ENCODE peak calls at places on chromosomes 6 and 20, in five cellular contexts. One of them, this sample, is unnamed.

GRCh38 chr6:12009904-12010634 is 2.0 kb upstream of the HIVEP1 start:
- DNase-seq in EL: peak; percentile 32
- DNase-seq in transverse colon: no peak
- DNase-seq in fibroblast of lung: peak; percentile 54
- DNase-seq in NCI-H510A treated with DMSO at 0.1 percent for 48 hours: no peak
- DNase-seq in this sample: no peak

GRCh38 chr20:33262658-33263065 is 20.4 kb upstream of the BPIFB1 start:
- DNase-seq in EL: peak; percentile 51
- DNase-seq in transverse colon: no peak
- DNase-seq in fibroblast of lung: peak; percentile 54
- DNase-seq in NCI-H510A treated with DMSO at 0.1 percent for 48 hours: peak; percentile 69
- DNase-seq in this sample: peak; percentile 41

GRCh38 chr20:56574531-56575142 is 41.6 kb downstream of the FAM209B start:
- DNase-seq in EL: peak; percentile 29
- DNase-seq in transverse colon: no peak
- DNase-seq in fibroblast of lung: no peak
- DNase-seq in NCI-H510A treated with DMSO at 0.1 percent for 48 hours: no peak
- DNase-seq in this sample: no peak

GRCh38 chr20:33947709-33948295 is 45.9 kb upstream of the RALY start:
- DNase-seq in EL: peak; percentile 54
- DNase-seq in transverse colon: peak; percentile 38
- DNase-seq in fibroblast of lung: peak; percentile 45
- DNase-seq in NCI-H510A treated with DMSO at 0.1 percent for 48 hours: peak; percentile 61
- DNase-seq in this sample: peak; percentile 12

GRCh38 chr6:43972915-43973304 is 154.3 kb downstream of the MRPL14 start:
- DNase-seq in EL: peak; percentile 92
- DNase-seq in transverse colon: peak; percentile 58
- DNase-seq in fibroblast of lung: peak; percentile 97
- DNase-seq in NCI-H510A treated with DMSO at 0.1 percent for 48 hours: no peak
- DNase-seq in this sample: peak; percentile 86

GRCh38 chr20:38152175-38153010 is 12.7 kb downstream of the TGM2 start:
- DNase-seq in EL: peak; percentile 75
- DNase-seq in transverse colon: peak; percentile 80
- DNase-seq in fibroblast of lung: peak; percentile 80
- DNase-seq in NCI-H510A treated with DMSO at 0.1 percent for 48 hours: no peak
- DNase-seq in this sample: peak; percentile 88

GRCh38 chr20:50532231-50532630 is 22.0 kb downstream of the PTPN1 start:
- DNase-seq in EL: no peak
- DNase-seq in transverse colon: no peak
- DNase-seq in fibroblast of lung: no peak
- DNase-seq in NCI-H510A treated with DMSO at 0.1 percent for 48 hours: no peak
- DNase-seq in this sample: no peak

GRCh38 chr20:34262488-34263288 is 21.5 kb downstream of the ASIP start:
- DNase-seq in EL: peak; percentile 54
- DNase-seq in transverse colon: peak; percentile 10
- DNase-seq in fibroblast of lung: peak; percentile 56
- DNase-seq in NCI-H510A treated with DMSO at 0.1 percent for 48 hours: no peak
- DNase-seq in this sample: peak; percentile 41

This sample was measured in mucosa of gallbladder.